ENCODE peak calls at places on chromosomes 6 and 20, in five cellular contexts. W is cardiac muscle cell, Q is ascending aorta, H is tibial artery, B is sigmoid colon. F is an unnamed sample.

GRCh38 chr20:45080867-45081616 is 19.9 kb downstream of the KCNS1 start:
- DNase-seq in Q (no peak), H (no peak), W (peak; percentile 3), B (no peak), F (no peak)

GRCh38 chr6:7267521-7268091 is 45.4 kb downstream of the SSR1 start:
- DNase-seq in Q (no peak), W (no peak), H (peak; percentile 73), B (peak; percentile 73), F (peak; percentile 40)

GRCh38 chr6:135056632-135057031 is 2.0 kb upstream of the HBS1L start:
- DNase-seq in B (no peak), Q (no peak), H (no peak), W (no peak), F (no peak)

GRCh38 chr6:37850728-37851285 is 31.3 kb downstream of the ZFAND3 start:
- DNase-seq in W (no peak), Q (no peak), B (no peak), H (no peak), F (no peak)

GRCh38 chr6:62285612-62286469 is at the start of gene KHDRBS2:
- DNase-seq in H (peak; percentile 70), W (peak; percentile 94), Q (peak; percentile 28), B (peak; percentile 80), F (peak; percentile 92)

GRCh38 chr6:54680531-54680930 is 166.0 kb upstream of the FAM83B start:
- DNase-seq in H (no peak), B (no peak), Q (no peak), W (no peak), F (no peak)

GRCh38 chr6:79544939-79545450 is 7.8 kb upstream of the LCA5 start:
- DNase-seq in W (peak; percentile 76), B (peak; percentile 88), Q (peak; percentile 48), H (peak; percentile 73), F (peak; percentile 74)

GRCh38 chr6:41027799-41028617 is 11.0 kb downstream of the UNC5CL start:
- DNase-seq in W (peak; percentile 80), B (peak; percentile 89), H (peak; percentile 82), Q (peak; percentile 34), F (peak; percentile 92)

GRCh38 chr20:5835234-5835845 is 85.1 kb downstream of the SHLD1 start:
- DNase-seq in Q (no peak), W (no peak), B (no peak), H (no peak), F (no peak)

GRCh38 chr20:43831496-43832065 is 83.1 kb upstream of the TOX2 start:
- DNase-seq in H (no peak), W (no peak), B (peak; percentile 52), Q (no peak), F (no peak)

GRCh38 chr20:56843386-56843785 is 214.3 kb downstream of the TFAP2C start:
- DNase-seq in W (no peak), H (no peak), Q (no peak), B (peak; percentile 80), F (no peak)

GRCh38 chr6:170106906-170107525 is 183.9 kb downstream of the DLL1 start:
- DNase-seq in Q (no peak), W (no peak), B (peak; percentile 46), H (peak; percentile 15), F (peak; percentile 34)

GRCh38 chr20:4512891-4513550 is 208.7 kb upstream of the PRND start:
- DNase-seq in Q (no peak), B (no peak), W (no peak), H (no peak), F (no peak)

GRCh38 chr6:160301341-160301740 is 42.7 kb upstream of the SLC22A2 start:
- DNase-seq in W (no peak), H (no peak), B (no peak), Q (no peak), F (no peak)

GRCh38 chr20:63955281-63955845 is 853 bp downstream of the UCKL1 start:
- DNase-seq in W (peak; percentile 52), H (no peak), B (no peak), Q (no peak), F (no peak)

GRCh38 chr20:45456632-45457031 is 12.9 kb upstream of the WFDC2 start:
- DNase-seq in H (no peak), B (no peak), Q (no peak), W (peak; percentile 58), F (no peak)

DNA sequence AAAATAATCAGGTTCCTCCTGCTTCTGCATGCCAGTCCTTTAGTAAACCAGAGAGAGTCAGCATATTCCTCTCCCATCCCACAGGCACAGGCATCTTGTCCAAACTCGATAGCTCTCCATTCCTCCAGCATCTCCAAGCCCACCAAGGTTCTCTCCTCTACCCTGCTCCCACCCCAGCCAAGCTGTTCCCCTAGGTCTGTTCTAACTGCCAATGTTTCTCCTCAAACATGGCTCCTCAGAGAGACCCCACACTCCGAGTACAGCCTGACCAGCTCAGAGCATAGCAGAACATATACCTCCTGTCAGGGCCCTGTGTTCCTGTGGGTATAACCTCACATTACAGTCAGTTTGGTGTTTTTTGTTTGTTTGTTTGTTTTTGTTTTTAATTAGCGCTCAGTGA is 177.8 kb downstream of the VEGFA start:
- DNase-seq in Q (no peak), W (no peak), H (no peak), B (peak; percentile 22), F (peak; percentile 50)
- TF ChIP-seq CTCF in Q (no peak), W (no peak), H (no peak), B (no peak), F (no peak)

GRCh38 chr6:144036064-144036873 is 28.2 kb upstream of the PLAGL1 start:
- DNase-seq in Q (no peak), H (peak; percentile 39), W (peak; percentile 12), B (no peak), F (no peak)
- TF ChIP-seq CTCF in Q (no peak), H (no peak), W (no peak), B (no peak), F (no peak)

GRCh38 chr6:110341671-110342304 is 16.4 kb downstream of the METTL24 start:
- DNase-seq in W (peak; percentile 70), H (no peak), B (no peak), Q (no peak), F (no peak)
- TF ChIP-seq CTCF in W (peak; percentile 64), H (peak; percentile 13), B (no peak), Q (no peak), F (peak; percentile 78)

DNA sequence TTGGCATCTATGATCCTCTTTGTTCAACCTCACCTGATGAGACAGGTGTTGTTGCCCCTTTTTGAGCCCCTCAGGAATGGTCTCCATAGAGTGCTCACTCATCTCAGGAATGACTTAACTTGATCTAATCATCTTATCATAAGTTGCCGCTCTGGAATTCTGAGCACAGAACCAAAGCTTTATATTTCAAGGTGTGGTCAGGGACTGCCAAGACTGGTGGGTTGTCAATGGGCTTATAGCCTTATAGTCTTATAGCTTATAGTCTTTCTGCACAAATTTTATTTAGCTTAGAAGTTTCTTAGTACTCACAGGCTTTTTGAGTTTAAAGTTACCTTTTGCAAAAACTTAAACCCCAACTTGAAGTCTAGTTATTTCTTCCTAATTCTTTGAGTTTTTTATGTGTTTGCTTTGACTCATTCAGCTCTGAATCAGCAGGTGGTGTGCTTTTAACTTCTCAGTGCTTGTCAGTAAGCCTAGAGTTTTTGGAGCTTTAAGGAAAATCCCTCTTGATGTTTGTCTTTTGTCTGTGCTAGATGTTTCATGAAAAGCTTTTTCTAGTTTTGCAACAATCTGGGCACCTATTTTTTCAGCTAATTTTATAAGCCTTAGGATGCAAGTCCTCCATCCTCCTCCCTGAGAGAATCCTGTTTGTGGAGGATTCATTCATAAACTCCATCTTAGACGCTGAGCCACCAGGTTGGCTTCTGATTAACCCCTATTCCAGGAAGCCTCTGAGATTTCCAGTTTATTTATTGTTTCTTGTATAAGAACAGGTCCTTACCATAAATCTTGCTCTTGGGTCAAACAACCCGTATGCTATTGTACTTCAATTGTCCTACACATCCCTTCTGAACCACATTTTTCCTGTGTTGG is 72.3 kb upstream of the SSTR4 start:
- DNase-seq in B (no peak), H (no peak), Q (no peak), W (no peak), F (no peak)
- TF ChIP-seq CTCF in B (no peak), H (no peak), Q (no peak), W (no peak), F (no peak)

DNA sequence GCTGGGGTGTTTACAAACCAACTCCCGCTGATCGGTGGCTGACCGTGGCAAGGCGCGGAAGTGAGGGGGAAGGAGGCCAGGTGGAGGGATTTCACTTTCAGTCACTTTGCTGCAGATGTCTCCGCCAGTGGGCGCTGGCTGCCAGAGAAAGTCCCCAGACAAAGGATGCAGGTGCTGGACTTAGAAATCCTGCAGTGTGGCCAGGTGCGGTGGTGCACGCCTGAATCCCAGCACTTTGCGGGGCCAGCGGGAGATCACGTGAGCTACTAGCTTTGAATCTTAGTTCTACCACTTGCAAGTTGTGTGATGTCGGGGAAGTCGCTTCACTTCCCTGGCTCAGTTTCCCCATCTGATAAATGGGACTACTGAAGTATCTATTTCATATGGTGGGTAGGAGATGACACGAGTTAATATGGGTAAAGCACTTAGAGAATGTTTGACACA is 180.4 kb downstream of the ZNF217 start:
- DNase-seq in H (peak; percentile 22), B (no peak), W (peak; percentile 31), Q (no peak), F (no peak)
- TF ChIP-seq CTCF in H (no peak), B (no peak), W (peak; percentile 15), Q (no peak), F (peak; percentile 53)

GRCh38 chr6:132456700-132457143 is 55.4 kb upstream of the MOXD1 start:
- DNase-seq in B (peak; percentile 68), H (no peak), W (peak; percentile 84), Q (no peak), F (no peak)
- TF ChIP-seq CTCF in B (no peak), H (no peak), W (no peak), Q (no peak), F (no peak)

DNA sequence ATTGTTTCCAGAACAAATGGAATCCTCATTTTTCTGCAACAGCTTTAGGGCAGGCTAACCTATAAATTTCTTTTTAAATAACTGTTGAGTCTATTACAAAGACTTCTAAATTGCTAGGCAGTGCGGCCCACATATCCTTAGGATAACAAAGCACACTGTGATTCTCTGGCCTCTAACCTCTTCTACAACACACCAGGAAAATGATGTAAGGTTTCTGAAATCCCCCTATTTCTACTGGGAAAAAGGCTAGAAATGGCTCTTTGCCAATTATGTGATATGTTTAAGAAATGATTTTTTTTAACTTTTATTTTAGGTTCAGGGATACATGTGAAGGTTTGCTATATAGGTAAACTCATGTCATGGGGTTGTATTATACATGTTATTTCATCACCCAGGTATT is 17.3 kb upstream of the NT5E start:
- DNase-seq in H (no peak), W (no peak), Q (no peak), B (no peak), F (no peak)
- TF ChIP-seq CTCF in H (no peak), W (no peak), Q (no peak), B (no peak), F (no peak)

F was measured in type B pancreatic cell.